ENCODE peak calls at places on chromosomes 11 and 22, in eight cellular contexts. One of them, this sample, is unnamed.

GRCh38 chr11:9214765-9215164 is 50.4 kb downstream of the DENND5A start:
- DNase-seq in effector memory CD4-positive, alpha-beta T cell: no peak
- DNase-seq in putamen: no peak
- DNase-seq in mesendoderm: peak; percentile 73
- DNase-seq in T-helper 1 cell: no peak
- DNase-seq in foreskin keratinocyte: no peak
- DNase-seq in astrocyte of the spinal cord: peak; percentile 58
- DNase-seq in stimulated activated CD8-positive, alpha-beta memory T cell treated with anti-CD3 and anti-CD28 coated beads, Interleukin-15, amount 100 ng/mL, for 24 hours: no peak
- DNase-seq in this sample: no peak

GRCh38 chr11:28009383-28009782 is 98.6 kb downstream of the KIF18A start:
- DNase-seq in mesendoderm: no peak
- DNase-seq in foreskin keratinocyte: peak; percentile 17
- DNase-seq in astrocyte of the spinal cord: peak; percentile 58
- DNase-seq in effector memory CD4-positive, alpha-beta T cell: no peak
- DNase-seq in putamen: no peak
- DNase-seq in T-helper 1 cell: no peak
- DNase-seq in stimulated activated CD8-positive, alpha-beta memory T cell treated with anti-CD3 and anti-CD28 coated beads, Interleukin-15, amount 100 ng/mL, for 24 hours: no peak
- DNase-seq in this sample: no peak

GRCh38 chr11:116114198-116114651 is 610.0 kb upstream of the CADM1 start:
- DNase-seq in putamen: peak; percentile 68
- DNase-seq in effector memory CD4-positive, alpha-beta T cell: no peak
- DNase-seq in stimulated activated CD8-positive, alpha-beta memory T cell treated with anti-CD3 and anti-CD28 coated beads, Interleukin-15, amount 100 ng/mL, for 24 hours: no peak
- DNase-seq in foreskin keratinocyte: no peak
- DNase-seq in astrocyte of the spinal cord: no peak
- DNase-seq in T-helper 1 cell: no peak
- DNase-seq in mesendoderm: no peak
- DNase-seq in this sample: peak; percentile 68

GRCh38 chr11:66480116-66480938 is at the start of gene DPP3:
- DNase-seq in putamen: peak; percentile 97
- DNase-seq in effector memory CD4-positive, alpha-beta T cell: peak; percentile 93
- DNase-seq in foreskin keratinocyte: peak; percentile 91
- DNase-seq in stimulated activated CD8-positive, alpha-beta memory T cell treated with anti-CD3 and anti-CD28 coated beads, Interleukin-15, amount 100 ng/mL, for 24 hours: peak; percentile 80
- DNase-seq in mesendoderm: peak; percentile 98
- DNase-seq in T-helper 1 cell: peak; percentile 95
- DNase-seq in astrocyte of the spinal cord: peak; percentile 98
- DNase-seq in this sample: peak; percentile 96

GRCh38 chr11:80362578-80362977 is 921.7 kb upstream of the TENM4 start:
- DNase-seq in stimulated activated CD8-positive, alpha-beta memory T cell treated with anti-CD3 and anti-CD28 coated beads, Interleukin-15, amount 100 ng/mL, for 24 hours: no peak
- DNase-seq in foreskin keratinocyte: peak; percentile 21
- DNase-seq in mesendoderm: no peak
- DNase-seq in putamen: no peak
- DNase-seq in effector memory CD4-positive, alpha-beta T cell: no peak
- DNase-seq in astrocyte of the spinal cord: no peak
- DNase-seq in T-helper 1 cell: no peak
- DNase-seq in this sample: no peak

GRCh38 chr11:83282084-83282716 is 4.0 kb downstream of the CCDC90B start:
- DNase-seq in putamen: no peak
- DNase-seq in stimulated activated CD8-positive, alpha-beta memory T cell treated with anti-CD3 and anti-CD28 coated beads, Interleukin-15, amount 100 ng/mL, for 24 hours: no peak
- DNase-seq in astrocyte of the spinal cord: no peak
- DNase-seq in mesendoderm: peak; percentile 18
- DNase-seq in T-helper 1 cell: no peak
- DNase-seq in foreskin keratinocyte: no peak
- DNase-seq in effector memory CD4-positive, alpha-beta T cell: no peak
- DNase-seq in this sample: no peak

GRCh38 chr22:36197601-36198146 is 3.9 kb downstream of the APOL4 start:
- DNase-seq in foreskin keratinocyte: no peak
- DNase-seq in T-helper 1 cell: no peak
- DNase-seq in effector memory CD4-positive, alpha-beta T cell: no peak
- DNase-seq in putamen: no peak
- DNase-seq in mesendoderm: peak; percentile 52
- DNase-seq in astrocyte of the spinal cord: no peak
- DNase-seq in stimulated activated CD8-positive, alpha-beta memory T cell treated with anti-CD3 and anti-CD28 coated beads, Interleukin-15, amount 100 ng/mL, for 24 hours: no peak
- DNase-seq in this sample: no peak

GRCh38 chr11:116729501-116730240 is 43.1 kb downstream of the BUD13 start:
- DNase-seq in foreskin keratinocyte: no peak
- DNase-seq in effector memory CD4-positive, alpha-beta T cell: no peak
- DNase-seq in stimulated activated CD8-positive, alpha-beta memory T cell treated with anti-CD3 and anti-CD28 coated beads, Interleukin-15, amount 100 ng/mL, for 24 hours: no peak
- DNase-seq in T-helper 1 cell: no peak
- DNase-seq in putamen: no peak
- DNase-seq in astrocyte of the spinal cord: no peak
- DNase-seq in mesendoderm: no peak
- DNase-seq in this sample: no peak

GRCh38 chr11:15707971-15708370 is 593.2 kb downstream of the INSC start:
- DNase-seq in mesendoderm: peak; percentile 71
- DNase-seq in astrocyte of the spinal cord: peak; percentile 48
- DNase-seq in putamen: peak; percentile 13
- DNase-seq in T-helper 1 cell: no peak
- DNase-seq in foreskin keratinocyte: no peak
- DNase-seq in stimulated activated CD8-positive, alpha-beta memory T cell treated with anti-CD3 and anti-CD28 coated beads, Interleukin-15, amount 100 ng/mL, for 24 hours: no peak
- DNase-seq in effector memory CD4-positive, alpha-beta T cell: no peak
- DNase-seq in this sample: no peak

GRCh38 chr11:65116370-65117205 is 913 bp downstream of the ZNHIT2 start:
- DNase-seq in T-helper 1 cell: peak; percentile 55
- DNase-seq in foreskin keratinocyte: peak; percentile 25
- DNase-seq in astrocyte of the spinal cord: peak; percentile 21
- DNase-seq in effector memory CD4-positive, alpha-beta T cell: peak; percentile 42
- DNase-seq in stimulated activated CD8-positive, alpha-beta memory T cell treated with anti-CD3 and anti-CD28 coated beads, Interleukin-15, amount 100 ng/mL, for 24 hours: no peak
- DNase-seq in mesendoderm: peak; percentile 52
- DNase-seq in putamen: no peak
- DNase-seq in this sample: no peak

GRCh38 chr22:24503137-24503850 is 8.2 kb downstream of the UPB1 start:
- DNase-seq in mesendoderm: peak; percentile 69
- DNase-seq in foreskin keratinocyte: no peak
- DNase-seq in astrocyte of the spinal cord: peak; percentile 48
- DNase-seq in effector memory CD4-positive, alpha-beta T cell: peak; percentile 35
- DNase-seq in T-helper 1 cell: peak; percentile 25
- DNase-seq in putamen: no peak
- DNase-seq in stimulated activated CD8-positive, alpha-beta memory T cell treated with anti-CD3 and anti-CD28 coated beads, Interleukin-15, amount 100 ng/mL, for 24 hours: peak; percentile 29
- DNase-seq in this sample: peak; percentile 70

GRCh38 chr11:32290783-32291182 is 144.6 kb downstream of the WT1 start:
- DNase-seq in putamen: peak; percentile 65
- DNase-seq in T-helper 1 cell: no peak
- DNase-seq in mesendoderm: peak; percentile 25
- DNase-seq in effector memory CD4-positive, alpha-beta T cell: no peak
- DNase-seq in astrocyte of the spinal cord: no peak
- DNase-seq in stimulated activated CD8-positive, alpha-beta memory T cell treated with anti-CD3 and anti-CD28 coated beads, Interleukin-15, amount 100 ng/mL, for 24 hours: no peak
- DNase-seq in foreskin keratinocyte: no peak
- DNase-seq in this sample: peak; percentile 71

GRCh38 chr11:95264881-95265280 is 33.9 kb upstream of the SESN3 start:
- DNase-seq in mesendoderm: no peak
- DNase-seq in stimulated activated CD8-positive, alpha-beta memory T cell treated with anti-CD3 and anti-CD28 coated beads, Interleukin-15, amount 100 ng/mL, for 24 hours: no peak
- DNase-seq in foreskin keratinocyte: no peak
- DNase-seq in putamen: no peak
- DNase-seq in T-helper 1 cell: no peak
- DNase-seq in effector memory CD4-positive, alpha-beta T cell: no peak
- DNase-seq in astrocyte of the spinal cord: no peak
- DNase-seq in this sample: no peak

GRCh38 chr22:30159561-30160353 is 79.5 kb downstream of the HORMAD2 start:
- DNase-seq in astrocyte of the spinal cord: peak; percentile 82
- DNase-seq in putamen: no peak
- DNase-seq in T-helper 1 cell: no peak
- DNase-seq in foreskin keratinocyte: peak; percentile 40
- DNase-seq in mesendoderm: peak; percentile 6
- DNase-seq in stimulated activated CD8-positive, alpha-beta memory T cell treated with anti-CD3 and anti-CD28 coated beads, Interleukin-15, amount 100 ng/mL, for 24 hours: no peak
- DNase-seq in effector memory CD4-positive, alpha-beta T cell: no peak
- DNase-seq in this sample: no peak

GRCh38 chr11:73335204-73335923 is 27.3 kb downstream of the ARHGEF17 start:
- DNase-seq in foreskin keratinocyte: no peak
- DNase-seq in stimulated activated CD8-positive, alpha-beta memory T cell treated with anti-CD3 and anti-CD28 coated beads, Interleukin-15, amount 100 ng/mL, for 24 hours: peak; percentile 64
- DNase-seq in astrocyte of the spinal cord: peak; percentile 84
- DNase-seq in effector memory CD4-positive, alpha-beta T cell: peak; percentile 68
- DNase-seq in mesendoderm: peak; percentile 86
- DNase-seq in putamen: peak; percentile 77
- DNase-seq in T-helper 1 cell: peak; percentile 62
- DNase-seq in this sample: peak; percentile 93

GRCh38 chr22:45009881-45010531 is at the start of gene PHF21B:
- DNase-seq in stimulated activated CD8-positive, alpha-beta memory T cell treated with anti-CD3 and anti-CD28 coated beads, Interleukin-15, amount 100 ng/mL, for 24 hours: peak; percentile 21
- DNase-seq in astrocyte of the spinal cord: peak; percentile 11
- DNase-seq in mesendoderm: peak; percentile 86
- DNase-seq in effector memory CD4-positive, alpha-beta T cell: no peak
- DNase-seq in putamen: peak; percentile 55
- DNase-seq in T-helper 1 cell: no peak
- DNase-seq in foreskin keratinocyte: no peak
- DNase-seq in this sample: peak; percentile 79

GRCh38 chr11:103988595-103988969 is 47.9 kb upstream of the DDI1 start:
- DNase-seq in stimulated activated CD8-positive, alpha-beta memory T cell treated with anti-CD3 and anti-CD28 coated beads, Interleukin-15, amount 100 ng/mL, for 24 hours: no peak
- DNase-seq in mesendoderm: no peak
- DNase-seq in astrocyte of the spinal cord: peak; percentile 56
- DNase-seq in T-helper 1 cell: no peak
- DNase-seq in foreskin keratinocyte: peak; percentile 27
- DNase-seq in effector memory CD4-positive, alpha-beta T cell: no peak
- DNase-seq in putamen: no peak
- DNase-seq in this sample: no peak

GRCh38 chr22:42289671-42290269 is 19.3 kb upstream of the TCF20 start:
- DNase-seq in mesendoderm: no peak
- DNase-seq in astrocyte of the spinal cord: no peak
- DNase-seq in effector memory CD4-positive, alpha-beta T cell: no peak
- DNase-seq in T-helper 1 cell: no peak
- DNase-seq in putamen: no peak
- DNase-seq in stimulated activated CD8-positive, alpha-beta memory T cell treated with anti-CD3 and anti-CD28 coated beads, Interleukin-15, amount 100 ng/mL, for 24 hours: no peak
- DNase-seq in foreskin keratinocyte: no peak
- DNase-seq in this sample: peak; percentile 45

GRCh38 chr22:23212061-23213030 is 32.0 kb downstream of the BCR start:
- DNase-seq in mesendoderm: no peak
- DNase-seq in T-helper 1 cell: no peak
- DNase-seq in stimulated activated CD8-positive, alpha-beta memory T cell treated with anti-CD3 and anti-CD28 coated beads, Interleukin-15, amount 100 ng/mL, for 24 hours: no peak
- DNase-seq in effector memory CD4-positive, alpha-beta T cell: no peak
- DNase-seq in foreskin keratinocyte: no peak
- DNase-seq in putamen: no peak
- DNase-seq in astrocyte of the spinal cord: no peak
- DNase-seq in this sample: no peak

GRCh38 chr11:75453916-75454655 is 21.1 kb upstream of the KLHL35 start:
- DNase-seq in mesendoderm: no peak
- DNase-seq in foreskin keratinocyte: no peak
- DNase-seq in stimulated activated CD8-positive, alpha-beta memory T cell treated with anti-CD3 and anti-CD28 coated beads, Interleukin-15, amount 100 ng/mL, for 24 hours: no peak
- DNase-seq in T-helper 1 cell: no peak
- DNase-seq in putamen: no peak
- DNase-seq in astrocyte of the spinal cord: peak; percentile 64
- DNase-seq in effector memory CD4-positive, alpha-beta T cell: no peak
- DNase-seq in this sample: no peak

GRCh38 chr11:69453151-69453550 is 28.3 kb upstream of the LINC01488 start:
- DNase-seq in effector memory CD4-positive, alpha-beta T cell: no peak
- DNase-seq in stimulated activated CD8-positive, alpha-beta memory T cell treated with anti-CD3 and anti-CD28 coated beads, Interleukin-15, amount 100 ng/mL, for 24 hours: no peak
- DNase-seq in astrocyte of the spinal cord: no peak
- DNase-seq in foreskin keratinocyte: no peak
- DNase-seq in T-helper 1 cell: no peak
- DNase-seq in mesendoderm: no peak
- DNase-seq in putamen: no peak
- DNase-seq in this sample: no peak

GRCh38 chr11:76206327-76207081 is at the start of gene WNT11:
- DNase-seq in effector memory CD4-positive, alpha-beta T cell: no peak
- DNase-seq in foreskin keratinocyte: no peak
- DNase-seq in putamen: no peak
- DNase-seq in astrocyte of the spinal cord: peak; percentile 12
- DNase-seq in mesendoderm: peak; percentile 56
- DNase-seq in stimulated activated CD8-positive, alpha-beta memory T cell treated with anti-CD3 and anti-CD28 coated beads, Interleukin-15, amount 100 ng/mL, for 24 hours: no peak
- DNase-seq in T-helper 1 cell: peak; percentile 28
- DNase-seq in this sample: no peak

GRCh38 chr11:11493698-11494097 is 128.1 kb downstream of the GALNT18 start:
- DNase-seq in stimulated activated CD8-positive, alpha-beta memory T cell treated with anti-CD3 and anti-CD28 coated beads, Interleukin-15, amount 100 ng/mL, for 24 hours: no peak
- DNase-seq in T-helper 1 cell: no peak
- DNase-seq in foreskin keratinocyte: no peak
- DNase-seq in mesendoderm: no peak
- DNase-seq in astrocyte of the spinal cord: no peak
- DNase-seq in effector memory CD4-positive, alpha-beta T cell: no peak
- DNase-seq in putamen: no peak
- DNase-seq in this sample: no peak

GRCh38 chr11:108985611-108986279 is 320.9 kb downstream of the DDX10 start:
- DNase-seq in foreskin keratinocyte: no peak
- DNase-seq in astrocyte of the spinal cord: peak; percentile 87
- DNase-seq in T-helper 1 cell: no peak
- DNase-seq in effector memory CD4-positive, alpha-beta T cell: no peak
- DNase-seq in stimulated activated CD8-positive, alpha-beta memory T cell treated with anti-CD3 and anti-CD28 coated beads, Interleukin-15, amount 100 ng/mL, for 24 hours: no peak
- DNase-seq in putamen: no peak
- DNase-seq in mesendoderm: no peak
- DNase-seq in this sample: no peak

GRCh38 chr22:28032896-28033295 is 113.8 kb upstream of the PITPNB start:
- DNase-seq in effector memory CD4-positive, alpha-beta T cell: no peak
- DNase-seq in stimulated activated CD8-positive, alpha-beta memory T cell treated with anti-CD3 and anti-CD28 coated beads, Interleukin-15, amount 100 ng/mL, for 24 hours: no peak
- DNase-seq in foreskin keratinocyte: no peak
- DNase-seq in T-helper 1 cell: no peak
- DNase-seq in putamen: no peak
- DNase-seq in astrocyte of the spinal cord: no peak
- DNase-seq in mesendoderm: peak; percentile 68
- DNase-seq in this sample: no peak

GRCh38 chr22:28123989-28124766 is 205.1 kb upstream of the PITPNB start:
- DNase-seq in effector memory CD4-positive, alpha-beta T cell: no peak
- DNase-seq in mesendoderm: no peak
- DNase-seq in stimulated activated CD8-positive, alpha-beta memory T cell treated with anti-CD3 and anti-CD28 coated beads, Interleukin-15, amount 100 ng/mL, for 24 hours: no peak
- DNase-seq in putamen: peak; percentile 17
- DNase-seq in foreskin keratinocyte: no peak
- DNase-seq in astrocyte of the spinal cord: no peak
- DNase-seq in T-helper 1 cell: no peak
- DNase-seq in this sample: no peak